ENCODE peak calls at places on chromosomes 3 and 15, in four cellular contexts. A, W, L and C are unnamed samples.

GRCh38 chr3:86973440-86973839 is 17.5 kb downstream of the VGLL3 start:
- DNase-seq in A (no peak), W (no peak), L (peak; percentile 91), C (no peak)

GRCh38 chr15:56017920-56018319 is 24.5 kb upstream of the NEDD4 start:
- DNase-seq in A (no peak), W (no peak), L (no peak), C (no peak)

GRCh38 chr3:52456169-52456799 is 880 bp downstream of the NISCH start:
- DNase-seq in A (no peak), W (no peak), L (peak; percentile 41), C (no peak)

GRCh38 chr15:67240235-67241131 is 14.0 kb downstream of the AAGAB start:
- DNase-seq in A (peak; percentile 21), W (no peak), L (no peak), C (no peak)

GRCh38 chr3:120678331-120678845 is 3.7 kb downstream of the HGD start:
- DNase-seq in A (no peak), W (peak; percentile 39), L (peak; percentile 72), C (peak; percentile 60)

GRCh38 chr3:138439646-138440045 is 5.2 kb downstream of the ESYT3 start:
- DNase-seq in A (no peak), W (no peak), L (no peak), C (no peak)

GRCh38 chr3:129226374-129226773 is 23.0 kb upstream of the COPG1 start:
- DNase-seq in A (peak; percentile 57), W (no peak), L (peak; percentile 97), C (no peak)

GRCh38 chr15:70165811-70166284 is 68.1 kb upstream of the TLE3 start:
- DNase-seq in A (no peak), W (peak; percentile 74), L (peak; percentile 44), C (no peak)

GRCh38 chr15:39880718-39881387 is 39.2 kb downstream of the GPR176 start:
- DNase-seq in A (no peak), W (no peak), L (no peak), C (no peak)

GRCh38 chr3:105933871-105934270 is 65.1 kb upstream of the CBLB start:
- DNase-seq in A (no peak), W (no peak), L (peak; percentile 80), C (no peak)

GRCh38 chr3:50436063-50436674 is 67.3 kb downstream of the CACNA2D2 start:
- DNase-seq in A (peak; percentile 19), W (peak; percentile 94), L (peak; percentile 7), C (peak; percentile 43)

GRCh38 chr3:64740232-64740631 is 52.4 kb upstream of the ADAMTS9 start:
- DNase-seq in A (no peak), W (no peak), L (peak; percentile 36), C (no peak)

GRCh38 chr3:24237971-24238767 is 256.5 kb downstream of the THRB start:
- DNase-seq in A (peak; percentile 75), W (no peak), L (peak; percentile 96), C (peak; percentile 74)

GRCh38 chr3:78846688-78847087 is 921.1 kb downstream of the ROBO1 start:
- DNase-seq in A (no peak), W (no peak), L (peak; percentile 94), C (no peak)

GRCh38 chr3:47008258-47008671 is 28.8 kb downstream of the NBEAL2 start:
- DNase-seq in A (no peak), W (no peak), L (no peak), C (no peak)

GRCh38 chr15:84752700-84753099 is 4.3 kb downstream of the ZNF592 start:
- DNase-seq in A (no peak), W (no peak), L (peak; percentile 55), C (no peak)

GRCh38 chr15:43769584-43770228 is 7.1 kb downstream of the ELL3 start:
- DNase-seq in A (no peak), W (no peak), L (peak; percentile 57), C (peak; percentile 69)

GRCh38 chr15:88288206-88288605 is 31.7 kb upstream of the NTRK3 start:
- DNase-seq in A (no peak), W (no peak), L (no peak), C (no peak)

GRCh38 chr3:137349949-137350348 is 392.2 kb downstream of the IL20RB start:
- DNase-seq in A (no peak), W (no peak), L (no peak), C (no peak)

GRCh38 chr3:38089163-38089562 is 47.8 kb downstream of the ACAA1 start:
- DNase-seq in A (no peak), W (no peak), L (no peak), C (no peak)

GRCh38 chr3:167274141-167274874 is 105.8 kb downstream of the ZBBX start:
- DNase-seq in A (no peak), W (no peak), L (no peak), C (no peak)

GRCh38 chr3:33152363-33153360 is 38.8 kb downstream of the CRTAP start:
- DNase-seq in A (no peak), W (no peak), L (peak; percentile 40), C (no peak)

GRCh38 chr15:100596792-100597191 is 5.2 kb downstream of the LINS1 start:
- DNase-seq in A (no peak), W (no peak), L (peak; percentile 79), C (no peak)

GRCh38 chr3:43345246-43345645 is 58.9 kb downstream of the SNRK start:
- DNase-seq in A (no peak), W (no peak), L (no peak), C (no peak)

GRCh38 chr3:176430244-176430893 is 766.9 kb downstream of the TBL1XR1 start:
- DNase-seq in A (peak; percentile 34), W (no peak), L (peak; percentile 54), C (peak; percentile 33)

GRCh38 chr15:98853593-98854420 is 153.8 kb downstream of the PGPEP1L start:
- DNase-seq in A (no peak), W (no peak), L (no peak), C (no peak)
- H3K4me3 ChIP-seq in A (peak overlapping the region; percentile 2), W (no peak overlapping the region), L (no peak overlapping the region), C (peak overlapping the region; percentile 25)

DNA sequence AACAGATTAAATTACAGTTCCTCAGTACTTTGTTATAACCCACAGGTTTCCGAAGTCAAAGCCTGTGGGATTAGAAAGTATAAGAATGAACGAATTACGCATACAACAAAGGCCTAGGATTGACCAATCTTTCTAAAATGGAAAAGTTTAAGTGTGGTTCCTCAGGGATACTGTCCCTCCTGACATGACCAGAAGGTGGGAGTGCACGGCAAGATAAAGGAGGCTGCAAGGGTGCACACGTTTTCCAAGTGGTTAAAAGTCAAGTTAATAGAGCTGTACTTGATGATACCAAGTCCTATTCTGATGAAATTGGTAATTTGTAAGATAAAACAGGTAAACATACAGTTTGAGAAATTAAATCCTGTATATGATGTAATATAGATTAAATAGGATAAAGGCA is 96.2 kb downstream of the ALDH1A2 start:
- DNase-seq in A (no peak), W (no peak), L (no peak), C (no peak)
- TF ChIP-seq CTCF in A (no peak), W (no peak), L (no peak), C (peak; percentile 38)

DNA sequence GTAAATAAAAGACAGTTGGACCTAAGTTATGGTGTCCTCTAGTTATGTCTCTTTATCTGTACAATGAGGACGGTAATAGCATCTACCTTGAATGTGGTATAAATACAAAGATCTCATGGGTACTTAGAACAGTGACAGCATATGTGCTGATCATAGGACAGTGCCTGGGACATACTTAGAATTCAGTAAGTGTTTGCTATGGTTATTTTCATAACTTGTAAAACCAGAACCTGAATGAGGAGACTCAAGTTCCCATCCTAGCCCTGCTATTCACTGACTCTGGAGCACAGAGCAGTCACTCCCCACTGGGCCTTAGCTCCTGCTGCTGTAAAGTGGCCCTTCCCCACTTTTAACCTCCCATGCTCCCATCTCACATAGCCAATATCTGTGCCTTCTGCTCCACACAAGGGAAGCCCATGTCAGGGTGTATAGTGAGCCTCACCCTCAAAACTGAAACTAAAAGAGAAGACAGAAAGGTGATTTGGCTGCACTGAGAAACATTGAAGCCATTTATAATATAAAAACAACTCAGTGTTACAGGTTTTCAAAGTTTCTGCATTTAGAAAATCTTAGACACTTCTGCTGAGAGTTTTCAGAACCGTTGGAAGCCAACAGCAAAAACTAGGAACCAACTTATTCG is 225.4 kb upstream of the UBE2E2 start:
- DNase-seq in A (no peak), W (no peak), L (no peak), C (no peak)
- H3K4me3 ChIP-seq in A (no peak overlapping the region), W (no peak overlapping the region), L (no peak overlapping the region), C (no peak overlapping the region)

GRCh38 chr15:94580186-94580585 is 348.8 kb downstream of the MCTP2 start:
- DNase-seq in A (no peak), W (no peak), L (no peak), C (no peak)

GRCh38 chr15:94584833-94585244 is 353.5 kb downstream of the MCTP2 start:
- DNase-seq in A (no peak), W (no peak), L (peak; percentile 39), C (no peak)

GRCh38 chr15:94586099-94586498 is 354.7 kb downstream of the MCTP2 start:
- DNase-seq in A (no peak), W (no peak), L (no peak), C (no peak)

GRCh38 chr15:94579261-94579660 is 347.9 kb downstream of the MCTP2 start:
- DNase-seq in A (no peak), W (no peak), L (no peak), C (no peak)

DNA sequence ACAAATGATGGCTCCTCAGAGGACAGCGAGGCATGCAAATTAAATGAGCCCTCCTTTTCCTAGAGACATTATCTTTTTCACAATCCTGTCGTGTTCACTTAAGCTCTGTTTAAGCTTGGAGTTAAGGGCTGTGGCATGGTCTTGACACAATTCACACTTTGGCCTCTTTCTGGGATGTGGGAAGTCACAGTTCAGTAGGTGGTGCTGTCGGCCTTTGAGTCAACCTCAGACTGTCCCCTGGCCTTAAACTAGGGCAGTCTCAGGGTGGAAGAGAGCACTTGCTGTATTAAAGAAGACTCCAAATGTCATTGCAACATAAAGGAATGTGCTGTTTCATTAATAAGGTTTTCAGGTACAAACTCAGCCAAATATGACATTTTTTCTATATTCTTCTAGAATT is 351.0 kb downstream of the MCTP2 start:
- DNase-seq in A (peak; percentile 18), W (no peak), L (no peak), C (peak; percentile 38)
- TF ChIP-seq CTCF in A (no peak), W (no peak), L (no peak), C (peak; percentile 35)

DNA sequence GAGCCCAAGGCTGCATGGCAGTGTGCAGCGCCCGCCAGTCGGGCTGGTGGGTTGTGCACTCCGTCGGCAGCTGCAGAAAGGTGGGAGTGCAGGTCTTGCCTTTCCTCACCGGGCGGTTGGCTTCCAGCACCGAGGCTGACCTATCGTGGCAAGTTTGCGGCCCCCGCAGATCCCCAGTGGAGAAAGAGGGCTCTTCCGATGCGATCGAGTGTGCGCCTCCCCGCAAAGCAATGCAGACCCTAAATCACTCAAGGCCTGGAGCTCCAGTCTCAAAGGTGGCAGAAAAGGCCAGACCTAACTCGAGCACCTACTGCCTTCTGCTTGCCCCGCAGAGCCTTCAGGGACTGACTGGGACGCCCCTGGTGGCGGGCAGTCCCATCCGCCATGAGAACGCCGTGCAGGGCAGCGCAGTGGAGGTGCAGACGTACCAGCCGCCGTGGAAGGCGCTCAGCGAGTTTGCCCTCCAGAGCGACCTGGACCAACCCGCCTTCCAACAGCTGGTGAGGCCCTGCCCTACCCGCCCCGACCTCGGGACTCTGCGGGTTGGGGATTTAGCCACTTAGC is 4.3 kb downstream of the ISL2 start:
- DNase-seq in A (no peak), W (peak; percentile 86), L (no peak), C (no peak)
- H3K4me3 ChIP-seq in A (no peak overlapping the region), W (peak overlapping the region; percentile 14), L (no peak overlapping the region), C (no peak overlapping the region)

DNA sequence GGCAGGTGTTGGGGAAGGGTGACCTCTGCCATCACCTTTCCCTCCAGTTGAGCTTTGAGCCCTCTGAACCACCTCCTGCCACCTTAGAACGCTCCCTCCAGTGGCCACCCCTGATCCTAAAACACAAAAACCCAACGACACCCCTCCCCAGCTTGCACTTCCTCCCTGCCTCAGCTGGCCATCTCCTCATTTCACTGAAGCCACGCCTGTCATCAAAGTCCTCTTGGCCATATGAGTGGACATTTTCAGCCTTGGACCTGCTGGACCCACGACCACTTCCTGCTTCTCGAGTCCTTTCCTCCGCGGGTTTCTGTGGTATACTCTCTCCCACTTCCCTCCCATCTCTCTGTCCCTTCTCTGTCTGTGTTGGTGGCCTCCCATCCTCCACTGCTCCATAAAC is 48.5 kb upstream of the NR2C2 start:
- DNase-seq in A (no peak), W (no peak), L (no peak), C (no peak)
- TF ChIP-seq CTCF in A (no peak), W (no peak), L (no peak), C (no peak)